ENCODE peak calls at places on chromosome 7, in six cellular contexts. N is WTC11, C is H1, B is endothelial cell of umbilical vein, M is HepG2, F is K562. E is an unnamed sample.

GRCh38 chr7:43337191-43337590 is 224.7 kb downstream of the HECW1 start:
- DNase-seq in C (no peak), N (no peak), B (no peak), F (no peak), M (no peak), E (no peak)

GRCh38 chr7:141737118-141737835 is 881 bp upstream of the SSBP1 start:
- DNase-seq in F (peak), N (no peak), M (peak), B (peak), C (no peak), E (no peak)

GRCh38 chr7:127879436-127879835 is 151.8 kb downstream of the LRRC4 start:
- DNase-seq in N (no peak), C (no peak), F (peak), M (no peak), B (no peak), E (no peak)

GRCh38 chr7:15303357-15303756 is 258.5 kb downstream of the AGMO start:
- DNase-seq in B (no peak), M (no peak), F (no peak), C (no peak), N (no peak), E (no peak)

GRCh38 chr7:38102486-38102885 is 75.6 kb upstream of the STARD3NL start:
- DNase-seq in F (no peak), C (no peak), B (peak), N (no peak), M (no peak), E (no peak)

GRCh38 chr7:66505531-66506451 is 122.9 kb upstream of the KCTD7 start:
- DNase-seq in M (no peak), C (no peak), B (peak), F (no peak), N (no peak), E (no peak)

GRCh38 chr7:31782411-31782991 is 95.5 kb downstream of the PPP1R17 start:
- DNase-seq in N (no peak), M (peak), F (peak), B (peak), C (no peak), E (peak)

GRCh38 chr7:510061-510481 is 9.6 kb downstream of the PDGFA start:
- DNase-seq in N (no peak), B (no peak), M (no peak), C (no peak), F (no peak), E (no peak)

GRCh38 chr7:148535227-148535626 is 55.3 kb upstream of the C7orf33 start:
- DNase-seq in B (no peak), C (no peak), M (no peak), F (peak), N (no peak), E (no peak)

GRCh38 chr7:6106140-6106904 is 75.1 kb downstream of the ANKRD61 start:
- DNase-seq in N (no peak), F (no peak), C (no peak), M (peak), B (peak), E (no peak)

GRCh38 chr7:77313086-77313485 is 103.1 kb downstream of the GSAP start:
- DNase-seq in F (no peak), N (no peak), B (no peak), C (no peak), M (no peak), E (no peak)

GRCh38 chr7:77318019-77318418 is 98.1 kb downstream of the GSAP start:
- DNase-seq in N (no peak), F (no peak), M (no peak), B (no peak), C (no peak), E (no peak)

GRCh38 chr7:77315102-77315501 is 101.0 kb downstream of the GSAP start:
- DNase-seq in M (no peak), C (no peak), F (no peak), N (no peak), B (no peak), E (no peak)

GRCh38 chr7:77313876-77314480 is 102.2 kb downstream of the GSAP start:
- DNase-seq in M (no peak), B (no peak), F (no peak), N (no peak), C (no peak), E (no peak)

DNA sequence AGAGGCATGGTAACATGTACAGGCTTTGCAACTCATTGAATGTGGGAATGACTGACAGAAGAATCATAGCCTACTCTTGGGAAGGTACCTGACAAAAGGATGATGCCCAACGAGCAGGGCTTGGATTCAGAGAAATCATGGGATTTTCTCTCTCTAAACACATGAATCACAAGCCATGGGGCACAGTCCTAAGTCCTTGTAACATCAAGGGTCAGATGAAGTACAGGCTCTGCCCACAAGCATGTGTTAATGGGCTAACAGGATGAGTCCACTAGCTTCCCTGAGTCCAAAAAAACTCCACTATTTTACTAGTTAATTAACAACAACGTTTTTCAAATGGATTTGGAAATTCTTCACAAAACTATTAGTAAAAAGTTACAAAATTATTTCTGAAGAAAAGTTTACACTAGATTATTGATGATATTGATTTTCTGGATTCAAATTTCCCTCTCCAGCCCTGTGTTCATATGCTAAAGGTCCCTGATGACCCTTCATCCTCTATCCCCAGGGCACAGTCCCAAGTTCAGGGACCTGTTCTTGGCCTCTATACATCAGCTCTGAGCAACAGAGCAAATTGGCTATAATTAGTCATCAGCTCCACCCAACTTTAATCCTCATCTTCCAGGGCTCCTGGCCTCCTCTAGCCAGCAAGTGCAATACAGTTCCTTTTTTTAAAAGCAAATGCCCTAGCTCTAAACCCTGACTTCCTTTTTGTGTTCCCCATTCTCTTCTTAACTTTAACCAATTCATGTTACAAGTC is 99.8 kb downstream of the GSAP start:
- DNase-seq in M (no peak), F (no peak), B (no peak), N (no peak), C (no peak), E (no peak)
- TF ChIP-seq JUN in M (no peak), F (no peak), B (no peak), N (no peak), C (no peak), E (no peak)

GRCh38 chr7:34036069-34036920 is 131.0 kb downstream of the BMPER start:
- DNase-seq in F (peak), C (no peak), N (peak), M (peak), B (peak), E (peak)
- TF ChIP-seq JUN in F (no peak), C (no peak), N (no peak), M (no peak), B (peak), E (peak)

DNA sequence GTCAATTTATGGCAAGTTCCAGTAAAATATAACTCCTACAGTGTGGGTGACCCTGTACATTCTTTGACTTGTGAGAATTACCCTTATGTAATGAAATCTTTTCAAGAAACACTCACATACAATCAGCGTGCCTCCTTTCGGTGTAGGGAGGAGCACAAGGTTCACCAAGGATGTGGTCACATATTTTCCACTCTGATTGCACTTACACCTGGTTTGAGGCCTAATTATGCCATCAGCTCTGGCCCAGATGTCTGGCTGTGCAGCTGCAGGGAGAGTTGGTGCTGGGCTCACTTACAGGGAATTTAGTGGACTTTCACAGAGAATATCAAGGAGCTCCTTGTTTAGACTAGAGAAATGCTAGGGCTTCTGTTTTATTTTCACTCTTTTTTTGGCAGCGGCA is 146.0 kb upstream of the STEAP4 start:
- DNase-seq in N (no peak), B (no peak), M (no peak), F (no peak), C (no peak), E (no peak)
- TF ChIP-seq JUN in N (no peak), B (no peak), M (no peak), F (no peak), C (no peak), E (no peak)

GRCh38 chr7:26202019-26202985 is 757 bp downstream of the CBX3 start:
- DNase-seq in M (no peak), N (peak), C (no peak), F (peak), B (peak), E (peak)
- TF ChIP-seq JUN in M (no peak), N (no peak), C (no peak), F (no peak), B (no peak), E (peak)

GRCh38 chr7:98827258-98827657 is 42.6 kb downstream of the TMEM130 start:
- DNase-seq in F (no peak), B (no peak), C (no peak), M (no peak), N (no peak), E (no peak)

GRCh38 chr7:98826400-98826799 is 43.4 kb downstream of the TMEM130 start:
- DNase-seq in B (no peak), F (no peak), C (no peak), N (no peak), M (no peak), E (no peak)

GRCh38 chr7:98828368-98828767 is 41.4 kb downstream of the TMEM130 start:
- DNase-seq in C (no peak), N (no peak), M (no peak), F (no peak), B (no peak), E (no peak)

GRCh38 chr7:98823226-98823625 is 46.6 kb downstream of the TMEM130 start:
- DNase-seq in N (no peak), F (no peak), C (no peak), B (no peak), M (no peak), E (no peak)

GRCh38 chr7:98826811-98827231 is 43.0 kb downstream of the TMEM130 start:
- DNase-seq in C (no peak), M (no peak), N (peak), F (no peak), B (no peak), E (no peak)
- TF ChIP-seq JUN in C (no peak), M (no peak), N (no peak), F (no peak), B (no peak), E (no peak)

DNA sequence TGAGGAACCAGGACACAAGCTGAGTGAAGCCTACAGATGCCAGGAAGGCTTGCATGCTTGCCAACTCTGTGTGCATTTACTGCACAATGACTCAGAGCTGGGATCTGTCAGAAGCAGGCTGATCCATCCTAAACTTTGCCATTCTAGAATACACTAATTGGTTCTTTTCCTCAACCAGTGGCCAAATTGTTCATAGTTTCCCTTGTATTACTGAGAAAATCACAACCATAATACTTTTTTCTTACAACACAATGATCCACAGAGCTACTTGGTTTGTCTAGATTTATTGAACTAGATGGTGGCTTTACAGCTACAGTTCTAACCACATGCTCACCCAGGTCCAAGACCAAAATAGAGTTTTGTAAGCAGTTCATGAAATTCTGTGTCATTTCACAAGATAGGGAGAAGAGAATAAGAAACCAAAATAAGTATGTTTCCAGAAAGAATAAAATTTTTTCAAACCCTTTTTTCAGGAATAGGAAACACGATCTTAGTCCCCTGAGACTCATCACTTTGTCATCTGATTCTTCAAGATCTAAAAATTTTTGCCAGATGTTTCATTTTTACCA is 21.0 kb upstream of the LRRC17 start:
- DNase-seq in M (no peak), F (no peak), N (no peak), C (no peak), B (peak), E (peak)
- TF ChIP-seq JUN in M (no peak), F (no peak), N (no peak), C (no peak), B (peak), E (no peak)

GRCh38 chr7:40717242-40717641 is 582.4 kb downstream of the SUGCT start:
- DNase-seq in C (peak), F (no peak), B (peak), N (peak), M (peak), E (peak)
- TF ChIP-seq JUN in C (no peak), F (no peak), B (no peak), N (no peak), M (no peak), E (no peak)

DNA sequence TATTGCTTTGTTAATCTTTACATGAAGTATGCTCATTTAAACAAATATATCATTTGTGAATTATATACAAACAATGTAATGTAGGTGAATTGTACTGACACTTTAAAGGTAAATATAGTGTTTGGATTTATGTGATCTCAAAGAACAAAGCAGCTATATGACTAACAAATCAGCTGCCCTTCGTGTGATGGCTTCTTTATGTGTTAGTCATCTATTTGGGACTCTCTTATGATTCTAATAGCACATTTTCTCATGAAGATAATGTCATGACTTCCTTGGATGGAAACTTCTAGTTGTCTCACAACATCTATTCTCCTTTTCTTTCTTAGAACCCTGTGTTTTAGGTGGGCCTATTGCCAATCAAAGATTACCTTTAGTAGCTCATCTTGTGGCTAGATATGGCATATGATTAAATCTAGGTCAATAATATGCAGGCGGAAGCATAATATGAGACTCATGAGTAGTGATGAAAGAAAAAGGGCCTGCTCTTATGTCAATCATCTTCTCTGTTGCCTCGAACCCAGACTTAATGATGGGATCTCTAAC is 45.0 kb downstream of the TMEM106B start:
- DNase-seq in M (no peak), B (peak), C (no peak), N (no peak), F (no peak), E (no peak)
- TF ChIP-seq JUN in M (no peak), B (no peak), C (no peak), N (no peak), F (no peak), E (no peak)

DNA sequence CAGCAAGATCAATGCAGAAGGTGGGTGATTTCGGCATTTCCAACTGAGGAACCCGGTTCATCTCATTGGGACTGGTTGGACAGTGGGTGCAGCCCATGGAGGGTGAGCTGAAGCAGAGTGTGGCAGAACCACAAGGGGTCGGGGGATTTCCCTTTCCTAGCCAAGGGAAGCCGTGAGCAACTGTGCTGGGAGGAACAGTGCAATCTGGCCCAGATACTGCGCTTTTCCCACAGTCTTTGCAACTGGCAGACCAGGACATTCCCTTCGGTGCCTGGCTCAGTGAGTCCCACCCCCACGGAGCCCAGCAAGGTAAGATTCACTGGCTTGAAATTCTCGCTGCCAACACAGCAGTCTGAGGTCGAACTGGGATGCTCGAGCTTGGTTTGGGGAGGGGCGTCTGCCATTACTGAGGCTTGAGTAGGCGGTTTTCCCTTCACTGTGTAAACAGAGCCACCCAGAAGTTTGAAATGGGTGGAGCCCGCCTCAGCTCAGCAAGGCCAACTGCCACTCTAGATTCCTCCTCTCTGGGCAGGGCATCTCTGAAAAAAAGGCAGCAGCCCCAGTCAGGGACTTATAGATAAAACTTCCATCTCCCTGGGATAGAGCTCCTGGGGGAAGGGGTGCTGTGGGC is 58.6 kb upstream of the SLC26A5 start:
- DNase-seq in B (no peak), N (peak), F (peak), M (no peak), C (no peak), E (no peak)
- TF ChIP-seq JUN in B (no peak), N (no peak), F (no peak), M (no peak), C (no peak), E (no peak)

DNA sequence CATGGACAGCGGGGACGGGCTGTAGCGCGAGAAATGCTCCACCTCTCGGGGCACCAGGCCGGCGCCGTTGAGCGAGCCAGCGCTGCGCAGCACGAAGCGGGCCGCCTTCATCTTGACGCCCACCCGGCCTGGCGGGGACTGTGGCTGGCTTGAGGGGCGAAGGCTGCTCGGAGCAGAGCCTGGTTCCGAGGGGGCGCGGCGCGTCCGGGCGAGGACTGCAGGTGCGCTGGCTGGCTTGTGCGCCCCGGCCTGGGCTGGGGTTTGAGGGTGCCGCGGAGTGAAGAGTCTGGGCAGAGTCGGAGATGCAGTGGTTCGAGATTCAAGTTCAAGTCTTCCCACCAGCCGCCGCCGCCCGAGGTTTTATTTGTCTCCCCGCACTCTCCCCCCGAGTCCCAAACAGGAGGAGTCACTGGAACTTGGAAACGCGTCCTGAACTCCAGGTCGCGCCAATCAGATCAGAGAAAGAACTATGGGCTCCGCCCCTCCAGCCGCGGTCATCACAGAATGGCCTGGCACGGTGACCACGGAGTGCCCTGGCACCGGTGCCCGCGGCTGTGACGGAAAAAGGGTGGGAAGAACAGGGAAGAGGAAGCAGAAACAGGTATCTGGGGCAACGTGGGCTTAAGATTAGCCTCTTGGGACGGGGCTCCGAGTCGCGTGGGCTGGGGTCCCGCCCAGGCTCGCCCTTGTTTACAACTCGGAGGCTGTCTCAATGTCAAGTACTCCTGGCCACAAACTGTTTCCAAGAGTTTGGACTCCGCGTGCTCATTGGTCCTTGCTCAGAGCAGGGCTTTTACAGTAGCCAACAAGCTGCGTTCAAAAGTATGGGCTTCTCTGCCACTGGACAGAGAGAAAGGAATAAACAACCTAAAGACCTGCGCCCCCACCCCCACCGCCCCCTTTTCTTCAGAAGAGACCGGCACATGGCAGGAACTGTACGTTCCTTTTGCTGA is at the start of gene PDK4:
- DNase-seq in M (no peak), F (peak), C (no peak), B (peak), N (peak), E (peak)
- TF ChIP-seq JUN in M (no peak), F (no peak), C (no peak), B (no peak), N (no peak), E (peak)